ENCODE peak calls at places on chromosomes 4 and X, in four cellular contexts. G is OCI-LY7, X is stomach, K is right atrium auricular region. W is an unnamed sample. For H3K4me1, the result is how much of the 10 kb centered on the place peaks cover.

GRCh38 chr4:23934915-23935314 is 45.1 kb upstream of the PPARGC1A start:
- DNase-seq in G (no peak), X (peak), K (peak), W (peak)

GRCh38 chr4:42558156-42558555 is 98.7 kb downstream of the ATP8A1 start:
- DNase-seq in G (no peak), X (no peak), K (no peak), W (no peak)

GRCh38 chr4:183300070-183300469 is 20.0 kb downstream of the CLDN22 start:
- DNase-seq in G (no peak), X (no peak), K (no peak), W (peak)

GRCh38 chrX:48090123-48090522 is 18.7 kb upstream of the ZNF630 start:
- DNase-seq in G (no peak), X (no peak), K (no peak), W (no peak)

GRCh38 chrX:107537815-107538214 is 88.4 kb downstream of the FRMPD3 start:
- DNase-seq in G (peak), X (peak), K (no peak), W (no peak)

GRCh38 chrX:19673334-19674040 is 158.2 kb upstream of the MAP3K15 start:
- DNase-seq in G (no peak), X (peak), K (peak), W (peak)

GRCh38 chrX:56803849-56804681 is 75.0 kb downstream of the NBDY start:
- DNase-seq in G (no peak), X (no peak), K (peak), W (peak)

GRCh38 chrX:109472939-109473713 is 8.8 kb downstream of the GUCY2F start:
- DNase-seq in G (peak), X (no peak), K (no peak), W (no peak)

GRCh38 chr4:155047755-155048154 is 160.7 kb upstream of the NPY2R start:
- DNase-seq in G (no peak), X (no peak), K (no peak), W (no peak)

GRCh38 chr4:146488495-146489174 is 33.1 kb downstream of the SLC10A7 start:
- DNase-seq in G (no peak), X (no peak), K (no peak), W (no peak)

GRCh38 chr4:139849219-139849618 is 183.6 kb downstream of the MGST2 start:
- DNase-seq in G (no peak), X (no peak), K (no peak), W (no peak)

GRCh38 chrX:41734530-41734929 is 10.5 kb downstream of the GPR82 start:
- DNase-seq in G (peak), X (no peak), K (no peak), W (no peak)

GRCh38 chr4:54543088-54543795 is 114.5 kb upstream of the KIT start:
- DNase-seq in G (no peak), X (no peak), K (no peak), W (no peak)

GRCh38 chr4:182254381-182254780 is 11.2 kb downstream of the TENM3 start:
- DNase-seq in G (no peak), X (no peak), K (no peak), W (no peak)

GRCh38 chr4:168923526-168924194 is 86.4 kb downstream of the CBR4 start:
- DNase-seq in G (peak), X (peak), K (no peak), W (peak)

GRCh38 chr4:9953089-9953488 is 68.2 kb downstream of the SLC2A9 start:
- DNase-seq in G (no peak), X (no peak), K (peak), W (peak)

GRCh38 chr4:9925750-9926439 is 95.4 kb downstream of the SLC2A9 start:
- DNase-seq in G (no peak), X (no peak), K (no peak), W (no peak)

GRCh38 chr4:168451744-168452394 is 28.4 kb downstream of the DDX60L start:
- DNase-seq in G (no peak), X (no peak), K (no peak), W (no peak)

GRCh38 chrX:19649227-19650009 is 134.1 kb upstream of the MAP3K15 start:
- DNase-seq in G (no peak), X (no peak), K (no peak), W (no peak)

GRCh38 chr4:3668825-3669552 is 97.2 kb upstream of the ADRA2C start:
- DNase-seq in G (no peak), X (no peak), K (no peak), W (no peak)

GRCh38 chrX:2284601-2285000 is 216.2 kb downstream of the DHRSX start:
- DNase-seq in G (no peak), X (no peak), K (no peak), W (no peak)

GRCh38 chr4:156820931-156821330 is 150.7 kb downstream of the PDGFC start:
- DNase-seq in G (no peak), X (no peak), K (no peak), W (no peak)

GRCh38 chrX:40778861-40779575 is 43.7 kb upstream of the MED14 start:
- DNase-seq in G (no peak), X (no peak), K (no peak), W (no peak)

GRCh38 chr4:118905546-118905945 is 16.9 kb downstream of the SYNPO2 start:
- DNase-seq in G (no peak), X (no peak), K (no peak), W (no peak)

GRCh38 chr4:152778656-152779512 is 646 bp downstream of the TIGD4 start:
- DNase-seq in G (peak), X (peak), K (no peak), W (no peak)

GRCh38 chr4:121740796-121741409 is 24.1 kb downstream of the SMIM43 start:
- DNase-seq in G (no peak), X (no peak), K (no peak), W (no peak)

GRCh38 chr4:119643306-119644042 is 14.9 kb upstream of the PDE5A start:
- DNase-seq in G (no peak), X (no peak), K (no peak), W (no peak)

GRCh38 chrX:32281853-32282252 is 929.5 kb downstream of the DMD start:
- DNase-seq in G (no peak), X (no peak), K (no peak), W (no peak)

GRCh38 chr4:24042094-24042493 is 152.2 kb upstream of the PPARGC1A start:
- DNase-seq in G (no peak), X (no peak), K (no peak), W (no peak)

GRCh38 chr4:2105559-2105958 is 46.4 kb downstream of the NAT8L start:
- DNase-seq in G (no peak), X (no peak), K (no peak), W (no peak)

GRCh38 chr4:138266948-138267347 is 24.8 kb upstream of the SLC7A11 start:
- DNase-seq in G (no peak), X (no peak), K (no peak), W (no peak)

GRCh38 chr4:3765271-3766206 is 646 bp upstream of the ADRA2C start:
- DNase-seq in G (no peak), X (peak), K (no peak), W (no peak)

GRCh38 chr4:7964459-7964858 is 24.8 kb upstream of the AFAP1 start:
- DNase-seq in G (no peak), X (no peak), K (no peak), W (no peak)

GRCh38 chr4:92163348-92163747 is 140.4 kb upstream of the GRID2 start:
- DNase-seq in G (peak), X (no peak), K (no peak), W (no peak)

GRCh38 chr4:5793514-5793913 is 82.5 kb downstream of the EVC start:
- DNase-seq in G (no peak), X (no peak), K (no peak), W (no peak)

GRCh38 chr4:103429283-103429682 is 231.1 kb upstream of the CENPE start:
- DNase-seq in G (no peak), X (no peak), K (no peak), W (no peak)

GRCh38 chr4:103422467-103423219 is 224.5 kb upstream of the CENPE start:
- DNase-seq in G (no peak), X (no peak), K (no peak), W (no peak)

GRCh38 chr4:103425406-103425805 is 227.3 kb upstream of the CENPE start:
- DNase-seq in G (no peak), X (no peak), K (no peak), W (no peak)

GRCh38 chr4:103423261-103423660 is 225.1 kb upstream of the CENPE start:
- DNase-seq in G (no peak), X (no peak), K (no peak), W (no peak)

GRCh38 chr4:103424853-103425252 is 226.7 kb upstream of the CENPE start:
- DNase-seq in G (no peak), X (peak), K (no peak), W (no peak)
- H3K4me3 ChIP-seq in G (no peak), X (no peak), K (no peak), W (no peak)

GRCh38 chr4:25376754-25377571 is at the start of gene ANAPC4:
- DNase-seq in G (peak), X (peak), K (peak), W (peak)
- TF ChIP-seq CTCF in G (no peak), X (no peak), K (peak), W (no peak)

DNA sequence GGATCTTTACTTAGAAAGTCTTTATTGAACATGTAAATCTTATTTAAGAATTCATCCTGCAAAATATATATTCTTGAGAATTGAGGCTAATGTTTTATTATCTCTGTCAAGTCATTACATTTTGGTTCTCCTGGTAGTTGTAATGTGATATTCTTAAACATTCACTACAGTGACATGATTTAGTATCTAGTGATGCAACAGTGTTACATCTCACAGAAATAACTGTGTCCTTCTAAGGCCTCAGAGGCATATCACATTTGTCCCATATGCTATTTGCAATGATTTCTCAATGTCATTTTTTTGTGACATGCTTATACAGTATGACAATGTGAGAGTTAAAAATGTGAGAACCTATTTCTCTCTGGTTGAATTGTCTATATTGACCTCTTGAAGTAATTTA is 34.1 kb downstream of the PRRG1 start:
- DNase-seq in G (no peak), X (no peak), K (no peak), W (no peak)
- H3K4me1 ChIP-seq in G (under half), X (under half), K (under half), W (under half)

GRCh38 chr4:70737409-70737808 is 15.6 kb downstream of the RUFY3 start:
- DNase-seq in G (peak), X (no peak), K (no peak), W (no peak)
- H3K4me3 ChIP-seq in G (no peak), X (no peak), K (no peak), W (no peak)

GRCh38 chr4:94843222-94843621 is 85.5 kb downstream of the BMPR1B start:
- DNase-seq in G (peak), X (no peak), K (no peak), W (no peak)
- TF ChIP-seq CTCF in G (no peak), X (no peak), K (no peak), W (no peak)